ENCODE peak calls at places on chromosome 1, in six cellular contexts. C, Z, Y, T, Q and F are unnamed samples.

GRCh38 chr1:169595764-169596711 is 9.8 kb upstream of the F5 start:
- DNase-seq in C (no peak), Z (no peak), Y (no peak), T (peak; percentile 74), Q (no peak), F (no peak)

GRCh38 chr1:2316451-2316940 is 74.9 kb downstream of the MORN1 start:
- DNase-seq in C (no peak), Z (no peak), Y (no peak), T (no peak), Q (no peak), F (no peak)

GRCh38 chr1:41673355-41673754 is 188.9 kb upstream of the EDN2 start:
- DNase-seq in C (no peak), Z (no peak), Y (no peak), T (no peak), Q (peak; percentile 82), F (no peak)

GRCh38 chr1:194419721-194420120 is 1233.3 kb upstream of the B3GALT2 start:
- DNase-seq in C (no peak), Z (no peak), Y (no peak), T (peak; percentile 35), Q (no peak), F (no peak)

GRCh38 chr1:3678361-3679097 is 26.2 kb downstream of the TP73 start:
- DNase-seq in C (no peak), Z (no peak), Y (no peak), T (peak; percentile 81), Q (no peak), F (no peak)

GRCh38 chr1:198763298-198763714 is 124.5 kb downstream of the PTPRC start:
- DNase-seq in C (no peak), Z (no peak), Y (no peak), T (no peak), Q (no peak), F (no peak)

GRCh38 chr1:184556665-184557064 is 169.8 kb downstream of the C1orf21 start:
- DNase-seq in C (no peak), Z (no peak), Y (no peak), T (no peak), Q (no peak), F (no peak)

GRCh38 chr1:158998781-158999161 is 10.9 kb upstream of the IFI16 start:
- DNase-seq in C (peak; percentile 85), Z (no peak), Y (peak; percentile 18), T (peak; percentile 77), Q (peak; percentile 76), F (peak; percentile 45)

GRCh38 chr1:38790422-38791212 is 69.0 kb downstream of the RRAGC start:
- DNase-seq in C (no peak), Z (no peak), Y (no peak), T (no peak), Q (no peak), F (no peak)

GRCh38 chr1:173869108-173869359 is 854 bp downstream of the ZBTB37 start:
- DNase-seq in C (no peak), Z (no peak), Y (no peak), T (no peak), Q (no peak), F (no peak)

GRCh38 chr1:6090996-6091822 is 45.5 kb downstream of the KCNAB2 start:
- DNase-seq in C (no peak), Z (no peak), Y (no peak), T (no peak), Q (no peak), F (peak; percentile 2)

GRCh38 chr1:77671836-77672235 is 10.6 kb downstream of the ZZZ3 start:
- DNase-seq in C (no peak), Z (no peak), Y (no peak), T (no peak), Q (no peak), F (no peak)

GRCh38 chr1:41902125-41902524 is 16.6 kb downstream of the HIVEP3 start:
- DNase-seq in C (no peak), Z (no peak), Y (peak; percentile 36), T (peak; percentile 30), Q (no peak), F (no peak)

GRCh38 chr1:41592451-41593125 is 108.1 kb upstream of the EDN2 start:
- DNase-seq in C (no peak), Z (no peak), Y (no peak), T (no peak), Q (no peak), F (no peak)

GRCh38 chr1:112715264-112716053 is at the start of gene PPM1J:
- DNase-seq in C (peak; percentile 97), Z (peak; percentile 72), Y (peak; percentile 70), T (peak; percentile 98), Q (peak; percentile 100), F (peak; percentile 99)

GRCh38 chr1:112713466-112714312 is 1.4 kb downstream of the PPM1J start:
- DNase-seq in C (no peak), Z (no peak), Y (no peak), T (peak; percentile 58), Q (peak; percentile 82), F (no peak)

GRCh38 chr1:112712701-112713128 is 2.4 kb downstream of the PPM1J start:
- DNase-seq in C (no peak), Z (no peak), Y (no peak), T (no peak), Q (peak; percentile 67), F (no peak)

GRCh38 chr1:112716133-112716720 is 1.1 kb upstream of the PPM1J start:
- DNase-seq in C (peak; percentile 85), Z (no peak), Y (peak; percentile 81), T (peak; percentile 97), Q (peak; percentile 94), F (peak; percentile 82)

GRCh38 chr1:112714313-112715263 is 544 bp downstream of the PPM1J start:
- DNase-seq in C (no peak), Z (no peak), Y (no peak), T (peak; percentile 74), Q (peak; percentile 94), F (peak; percentile 58)
- TF ChIP-seq CTCF in C (peak; percentile 17), Z (no peak), Y (no peak), T (no peak), Q (no peak), F (no peak)

GRCh38 chr1:42955311-42956063 is 3.2 kb downstream of the SLC2A1 start:
- DNase-seq in C (no peak), Z (no peak), Y (no peak), T (no peak), Q (no peak), F (no peak)
- H3K27me3 ChIP-seq in C (no peaks in the 10 kb centered on the region), Z (no peaks in the 10 kb centered on the region), Y (no peaks in the 10 kb centered on the region), T (no peaks in the 10 kb centered on the region), Q (peaks cover 5% of the 10 kb centered on the region), F (no peaks in the 10 kb centered on the region)

DNA sequence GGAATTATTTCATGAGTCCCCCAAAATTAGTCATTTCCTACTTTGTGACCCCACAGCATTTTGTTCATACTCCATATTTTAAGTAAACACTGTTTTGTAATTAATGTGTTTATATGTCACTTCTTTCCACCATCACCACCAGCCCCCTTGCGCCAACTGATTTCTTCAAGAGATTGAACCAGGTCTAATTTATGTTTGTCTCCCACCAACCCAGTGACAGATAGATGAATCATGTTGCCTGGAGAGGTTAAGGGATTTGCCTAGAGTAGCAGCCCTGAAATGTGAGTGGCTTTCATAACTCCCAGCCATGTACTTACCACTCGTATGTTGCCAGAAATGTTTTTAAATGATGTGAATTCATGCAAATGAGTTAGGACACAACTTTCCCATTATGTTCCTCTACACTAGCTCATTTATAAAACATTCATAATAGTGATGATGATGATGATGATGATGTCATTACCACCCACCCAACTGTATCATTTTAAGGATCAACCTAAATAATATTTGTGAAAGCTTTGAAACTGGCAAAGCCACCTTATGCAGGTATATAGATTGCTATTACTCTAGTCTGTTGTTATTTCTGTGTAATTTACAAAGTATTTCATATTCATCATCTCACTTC is 86.9 kb downstream of the LRRC8D start:
- DNase-seq in C (no peak), Z (no peak), Y (no peak), T (no peak), Q (no peak), F (no peak)
- H3K27ac ChIP-seq in C (peak overlapping the region; percentile 53), Z (no peak overlapping the region), Y (no peak overlapping the region), T (peak overlapping the region; percentile 96), Q (peak overlapping the region; percentile 75), F (no peak overlapping the region)

DNA sequence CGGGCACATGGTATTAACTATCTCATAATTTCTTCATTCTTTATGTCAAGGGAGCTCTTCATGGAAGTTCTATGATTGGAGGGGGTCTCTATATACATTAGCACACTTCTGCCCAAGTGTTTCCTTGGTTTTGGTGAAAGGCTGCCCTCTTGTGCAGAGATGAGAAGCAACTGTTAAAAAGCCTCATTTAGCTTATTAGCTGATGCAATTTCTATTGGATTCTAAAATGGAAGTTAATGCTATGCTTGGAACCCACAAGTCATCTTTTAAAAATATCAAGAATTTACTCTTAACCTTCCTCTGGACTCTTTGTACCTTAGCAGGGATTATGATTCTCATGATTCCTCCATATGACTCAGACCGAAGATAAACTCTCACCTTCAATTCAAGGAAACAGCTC is 328.9 kb downstream of the PTBP2 start:
- DNase-seq in C (no peak), Z (no peak), Y (no peak), T (peak; percentile 61), Q (no peak), F (no peak)
- TF ChIP-seq CTCF in C (no peak), Z (no peak), Y (peak; percentile 57), T (peak; percentile 77), Q (no peak), F (no peak)

DNA sequence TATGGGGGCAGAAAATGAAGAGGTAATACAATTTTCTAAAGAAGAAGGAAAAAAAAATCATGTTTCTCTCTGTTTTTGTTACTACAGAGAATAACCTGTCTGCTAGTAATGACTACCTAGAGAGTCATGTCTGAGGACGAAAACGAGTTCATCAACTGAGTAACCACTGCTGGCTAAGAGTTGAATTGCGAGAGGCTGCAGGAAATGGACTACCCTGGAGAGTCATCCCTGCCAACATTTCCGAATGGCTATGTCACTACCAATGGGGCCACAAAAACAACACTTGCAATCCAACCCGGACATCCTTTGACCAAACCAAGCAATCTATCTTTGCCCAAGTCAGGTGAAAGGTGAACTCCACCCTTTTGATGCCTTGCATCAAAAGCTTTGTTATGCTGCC is 120.6 kb downstream of the FCRL5 start:
- DNase-seq in C (no peak), Z (no peak), Y (no peak), T (no peak), Q (no peak), F (no peak)
- H3K27me3 ChIP-seq in C (no peaks in the 10 kb centered on the region), Z (no peaks in the 10 kb centered on the region), Y (no peaks in the 10 kb centered on the region), T (no peaks in the 10 kb centered on the region), Q (no peaks in the 10 kb centered on the region), F (no peaks in the 10 kb centered on the region)

DNA sequence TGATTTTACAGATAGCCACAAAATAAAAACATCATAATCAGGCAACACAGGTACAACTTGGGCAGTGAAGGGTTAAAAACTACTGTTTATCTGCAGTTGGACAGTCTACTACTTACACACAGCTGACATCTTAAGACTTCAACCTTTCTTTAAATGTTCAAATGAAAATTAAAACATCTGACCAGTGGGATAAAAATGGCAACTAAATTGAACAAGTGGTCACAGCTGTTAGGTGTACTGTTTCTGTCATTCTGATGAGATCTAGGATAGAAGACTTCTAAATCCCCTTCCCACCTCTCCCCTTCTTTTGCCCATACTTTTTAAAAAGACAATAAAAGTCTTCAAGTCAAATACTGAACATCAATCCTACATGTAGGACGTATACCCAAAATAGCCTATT is 56.2 kb downstream of the ENAH start:
- DNase-seq in C (no peak), Z (no peak), Y (no peak), T (no peak), Q (no peak), F (no peak)
- H3K27ac ChIP-seq in C (no peak overlapping the region), Z (no peak overlapping the region), Y (no peak overlapping the region), T (no peak overlapping the region), Q (no peak overlapping the region), F (peak overlapping the region; percentile 61)